ENCODE peak calls at places on chromosomes 11 and 22, in ten cellular contexts. F, Q, L, T, P, N, Y, C, B and X are unnamed samples.

GRCh38 chr11:73295259-73295995 is 12.6 kb upstream of the ARHGEF17 start:
- DNase-seq in F (peak), Q (peak), L (peak), T (peak), P (peak), N (peak), Y (peak), C (peak), B (peak), X (peak)

GRCh38 chr11:66071326-66071870 is 1.3 kb downstream of the PACS1 start:
- DNase-seq in F (no peak), Q (no peak), L (no peak), T (no peak), P (no peak), N (no peak), Y (no peak), C (no peak), B (no peak), X (no peak)

GRCh38 chr11:12280838-12281565 is 96.4 kb upstream of the PARVA start:
- DNase-seq in F (no peak), Q (no peak), L (no peak), T (no peak), P (peak), N (peak), Y (no peak), C (no peak), B (no peak), X (peak)

GRCh38 chr11:75810637-75811383 is 4.2 kb upstream of the UVRAG start:
- DNase-seq in F (no peak), Q (no peak), L (no peak), T (no peak), P (no peak), N (no peak), Y (no peak), C (no peak), B (no peak), X (no peak)

GRCh38 chr11:70606248-70606950 is 208.1 kb downstream of the CTTN start:
- DNase-seq in F (no peak), Q (no peak), L (no peak), T (peak), P (no peak), N (no peak), Y (no peak), C (no peak), B (no peak), X (no peak)

GRCh38 chr11:72243567-72244316 is at the start of gene PHOX2A:
- DNase-seq in F (no peak), Q (no peak), L (no peak), T (no peak), P (peak), N (no peak), Y (peak), C (no peak), B (peak), X (no peak)

GRCh38 chr11:74112877-74113276 is 57.9 kb downstream of the C2CD3 start:
- DNase-seq in F (no peak), Q (no peak), L (no peak), T (no peak), P (no peak), N (no peak), Y (no peak), C (no peak), B (no peak), X (no peak)

GRCh38 chr11:123304828-123305530 is 109.9 kb upstream of the CLMP start:
- DNase-seq in F (no peak), Q (no peak), L (no peak), T (no peak), P (peak), N (no peak), Y (no peak), C (peak), B (no peak), X (no peak)

GRCh38 chr11:114132944-114133394 is 73.5 kb downstream of the ZBTB16 start:
- DNase-seq in F (no peak), Q (no peak), L (peak), T (no peak), P (no peak), N (no peak), Y (no peak), C (no peak), B (no peak), X (no peak)

GRCh38 chr11:1070594-1071462 is 3.8 kb upstream of the MUC2 start:
- DNase-seq in F (no peak), Q (no peak), L (no peak), T (peak), P (no peak), N (no peak), Y (no peak), C (no peak), B (peak), X (no peak)
- H3K4me3 ChIP-seq in F (no peak), Q (no peak), L (no peak), T (no peak), P (no peak), N (no peak), Y (no peak), C (no peak), B (no peak), X (no peak)

GRCh38 chr11:124745835-124746620 is 6.0 kb downstream of the VSIG2 start:
- DNase-seq in F (no peak), Q (no peak), L (no peak), T (no peak), P (peak), N (no peak), Y (no peak), C (no peak), B (no peak), X (no peak)
- TF ChIP-seq CTCF in F (no peak), Q (peak), L (no peak), T (no peak), P (peak), N (peak), Y (peak), C (no peak), B (no peak), X (peak)

GRCh38 chr11:4881860-4882500 is at the start of gene OR51T1:
- DNase-seq in F (no peak), Q (no peak), L (no peak), T (no peak), P (no peak), N (peak), Y (no peak), C (no peak), B (no peak), X (no peak)
- H3K4me3 ChIP-seq in F (no peak), Q (no peak), L (no peak), T (no peak), P (no peak), N (no peak), Y (no peak), C (no peak), B (no peak), X (no peak)

GRCh38 chr22:20605328-20605727 is 97.9 kb downstream of the MED15 start:
- DNase-seq in F (no peak), Q (no peak), L (no peak), T (peak), P (no peak), N (no peak), Y (no peak), C (no peak), B (no peak), X (no peak)

GRCh38 chr22:20606784-20607128 is 99.3 kb downstream of the MED15 start:
- DNase-seq in F (no peak), Q (no peak), L (no peak), T (no peak), P (no peak), N (no peak), Y (no peak), C (no peak), B (no peak), X (no peak)

GRCh38 chr22:20607157-20607907 is 99.9 kb downstream of the MED15 start:
- DNase-seq in F (no peak), Q (no peak), L (no peak), T (peak), P (peak), N (no peak), Y (peak), C (no peak), B (no peak), X (no peak)

GRCh38 chr22:20604776-20605221 is 97.4 kb downstream of the MED15 start:
- DNase-seq in F (no peak), Q (no peak), L (no peak), T (no peak), P (no peak), N (no peak), Y (no peak), C (no peak), B (no peak), X (no peak)

DNA sequence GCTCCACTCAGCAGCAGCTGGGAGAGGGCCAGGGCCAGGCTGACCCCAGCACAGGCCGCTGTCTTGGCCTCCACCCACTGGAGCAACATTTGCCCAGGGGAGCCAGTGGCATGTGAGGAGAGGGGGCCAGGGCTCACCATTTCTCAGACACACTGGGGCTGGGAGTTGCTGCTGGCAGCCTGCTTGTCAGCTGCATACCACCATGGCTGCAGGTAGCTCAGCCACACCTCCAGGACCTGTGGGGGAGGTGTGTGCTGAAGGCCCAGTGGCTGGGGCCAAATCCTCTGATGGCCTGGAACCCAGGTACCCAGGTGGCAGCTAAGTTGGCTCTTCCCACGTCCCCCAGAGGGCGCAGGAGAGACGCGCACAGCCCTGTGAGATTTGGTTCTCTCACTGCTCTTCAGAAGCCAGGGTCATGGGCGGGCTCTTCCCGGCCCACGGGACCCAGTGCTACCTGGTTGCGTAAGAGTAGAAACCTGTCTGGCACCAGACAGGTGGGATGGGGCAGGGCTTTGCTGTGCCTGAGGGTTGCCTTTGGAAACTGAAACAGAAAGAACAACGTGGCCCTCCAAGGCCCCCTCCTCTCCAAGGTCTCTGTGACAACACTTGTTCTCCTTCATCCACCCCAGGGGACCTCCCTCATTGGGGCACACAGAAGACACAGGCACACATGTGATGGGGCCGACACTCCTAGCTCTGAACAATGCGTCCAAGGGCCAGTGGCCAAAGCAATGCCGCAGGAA is 98.8 kb downstream of the MED15 start:
- DNase-seq in F (no peak), Q (peak), L (no peak), T (peak), P (peak), N (peak), Y (peak), C (peak), B (peak), X (peak)
- TF ChIP-seq CTCF in F (peak), Q (peak), L (no peak), T (peak), P (peak), N (peak), Y (peak), C (peak), B (peak), X (peak)

GRCh38 chr11:132999031-132999430 is 533.3 kb downstream of the OPCML start:
- DNase-seq in F (no peak), Q (no peak), L (no peak), T (no peak), P (no peak), N (no peak), Y (no peak), C (no peak), B (no peak), X (no peak)
- H3K4me3 ChIP-seq in F (no peak), Q (no peak), L (no peak), T (no peak), P (no peak), N (no peak), Y (no peak), C (no peak), B (no peak), X (no peak)